ENCODE peak calls at places on chromosome 21, in nine cellular contexts. J, K, E, X, D, C, I, T and R are unnamed samples.

GRCh38 chr21:43734830-43735229 is 15.9 kb downstream of the PDXK start:
- DNase-seq in J (peak), K (no peak), E (no peak), X (peak), D (peak), C (peak), I (no peak), T (peak), R (no peak)

GRCh38 chr21:40634141-40634540 is 212.8 kb downstream of the DSCAM start:
- DNase-seq in J (no peak), K (no peak), E (no peak), X (no peak), D (no peak), C (no peak), I (no peak), T (no peak), R (no peak)

GRCh38 chr21:43609501-43610340 is 49.6 kb downstream of the HSF2BP start:
- DNase-seq in J (no peak), K (no peak), E (peak), X (no peak), D (peak), C (no peak), I (no peak), T (peak), R (no peak)

GRCh38 chr21:32336711-32337110 is 38.1 kb downstream of the MRAP start:
- DNase-seq in J (no peak), K (no peak), E (no peak), X (no peak), D (peak), C (no peak), I (no peak), T (peak), R (no peak)

GRCh38 chr21:28773036-28773435 is 219.6 kb downstream of the LTN1 start:
- DNase-seq in J (no peak), K (no peak), E (no peak), X (no peak), D (no peak), C (no peak), I (no peak), T (no peak), R (no peak)

GRCh38 chr21:14050121-14050520 is 160.6 kb downstream of the LIPI start:
- DNase-seq in J (no peak), K (no peak), E (no peak), X (no peak), D (no peak), C (no peak), I (no peak), T (no peak), R (no peak)

GRCh38 chr21:31509108-31510017 is 150.1 kb upstream of the SOD1 start:
- DNase-seq in J (no peak), K (peak), E (no peak), X (no peak), D (peak), C (no peak), I (peak), T (peak), R (peak)

GRCh38 chr21:46604975-46605758 is at the start of gene S100B:
- DNase-seq in J (no peak), K (no peak), E (no peak), X (peak), D (no peak), C (no peak), I (peak), T (no peak), R (no peak)

GRCh38 chr21:35775778-35776515 is 284.4 kb downstream of the SETD4 start:
- DNase-seq in J (no peak), K (no peak), E (no peak), X (no peak), D (no peak), C (no peak), I (no peak), T (no peak), R (no peak)

GRCh38 chr21:25562660-25563059 is 44.6 kb downstream of the MRPL39 start:
- DNase-seq in J (no peak), K (no peak), E (no peak), X (no peak), D (peak), C (no peak), I (no peak), T (no peak), R (no peak)

GRCh38 chr21:16570856-16571255 is 841.1 kb downstream of the USP25 start:
- DNase-seq in J (no peak), K (no peak), E (no peak), X (no peak), D (peak), C (no peak), I (no peak), T (no peak), R (no peak)
- H3K4me3 ChIP-seq in J (peak), K (no peak), E (no peak), X (no peak), D (no peak), C (no peak), I (no peak), T (no peak), R (no peak)

GRCh38 chr21:37626320-37626719 is 259.7 kb downstream of the DYRK1A start:
- DNase-seq in J (no peak), K (no peak), E (no peak), X (no peak), D (no peak), C (no peak), I (no peak), T (no peak), R (no peak)
- TF ChIP-seq CTCF in J (no peak), K (no peak), E (no peak), X (no peak), D (no peak), C (no peak), I (no peak), T (no peak), R (no peak)

GRCh38 chr21:42285569-42286245 is 29.5 kb downstream of the TFF3 start:
- DNase-seq in J (no peak), K (peak), E (no peak), X (no peak), D (no peak), C (no peak), I (no peak), T (no peak), R (no peak)

GRCh38 chr21:42287193-42288083 is 27.8 kb downstream of the TFF3 start:
- DNase-seq in J (no peak), K (no peak), E (no peak), X (no peak), D (peak), C (no peak), I (no peak), T (no peak), R (no peak)

GRCh38 chr21:42289926-42290325 is 25.3 kb downstream of the TFF3 start:
- DNase-seq in J (no peak), K (no peak), E (peak), X (peak), D (no peak), C (peak), I (no peak), T (no peak), R (no peak)

GRCh38 chr21:42288962-42289361 is 26.2 kb downstream of the TFF3 start:
- DNase-seq in J (no peak), K (no peak), E (no peak), X (no peak), D (no peak), C (no peak), I (no peak), T (no peak), R (no peak)

DNA sequence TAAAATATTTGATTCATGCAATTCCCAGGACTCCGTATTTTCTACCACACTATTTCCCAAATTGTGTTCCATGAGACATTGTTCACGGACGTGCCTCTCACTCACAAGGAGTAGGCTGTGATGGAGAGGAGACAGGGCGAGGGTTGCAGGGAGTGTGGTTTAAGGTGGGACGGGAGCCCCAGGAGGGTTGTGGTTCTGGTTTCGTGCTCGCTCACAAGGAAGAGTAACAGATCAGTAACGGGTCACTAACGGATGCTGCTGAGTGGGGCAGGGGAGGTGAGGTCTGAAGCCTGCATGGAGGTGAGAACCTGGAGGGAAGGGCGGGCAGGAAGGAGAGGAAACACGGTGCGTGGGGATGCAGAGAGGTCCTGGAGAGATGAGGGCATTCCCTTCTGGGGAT is 28.8 kb downstream of the TFF3 start:
- DNase-seq in J (no peak), K (no peak), E (no peak), X (no peak), D (no peak), C (peak), I (no peak), T (no peak), R (no peak)
- H3K4me3 ChIP-seq in J (no peak), K (peak), E (no peak), X (no peak), D (no peak), C (no peak), I (no peak), T (no peak), R (peak)

GRCh38 chr21:44932366-44933181 is 7.3 kb upstream of the SLX9 start:
- DNase-seq in J (peak), K (peak), E (peak), X (peak), D (no peak), C (peak), I (peak), T (no peak), R (no peak)
- TF ChIP-seq CTCF in J (peak), K (peak), E (peak), X (peak), D (peak), C (peak), I (peak), T (peak), R (peak)

DNA sequence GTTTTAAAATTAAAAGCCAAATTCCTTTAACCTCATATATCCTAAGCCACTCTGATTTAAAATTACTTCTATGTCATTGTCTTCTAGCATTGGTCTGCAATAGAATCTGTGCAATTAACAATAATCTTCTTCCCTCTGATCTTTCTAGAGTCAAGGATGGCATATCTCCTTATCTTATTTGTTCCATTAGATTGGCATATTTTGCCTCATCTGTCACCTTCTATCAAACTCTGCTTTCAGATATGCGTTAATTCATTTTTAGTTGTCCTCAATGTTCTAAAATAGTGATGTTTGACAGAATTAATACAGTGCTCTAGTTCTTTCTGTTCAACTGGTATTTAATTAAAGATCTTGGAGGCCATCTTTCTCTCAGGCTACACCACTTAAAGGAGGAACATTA is 3.1 kb downstream of the NRIP1 start:
- DNase-seq in J (no peak), K (no peak), E (no peak), X (no peak), D (no peak), C (no peak), I (no peak), T (no peak), R (no peak)
- H3K4me3 ChIP-seq in J (peak), K (no peak), E (no peak), X (no peak), D (no peak), C (peak), I (no peak), T (no peak), R (no peak)

GRCh38 chr21:30468912-30469812 is 11.0 kb downstream of the KRTAP19-1 start:
- DNase-seq in J (no peak), K (no peak), E (no peak), X (no peak), D (no peak), C (no peak), I (no peak), T (no peak), R (no peak)

GRCh38 chr21:30463713-30464112 is 16.5 kb downstream of the KRTAP19-1 start:
- DNase-seq in J (no peak), K (peak), E (no peak), X (no peak), D (no peak), C (no peak), I (no peak), T (peak), R (no peak)
- TF ChIP-seq CTCF in J (no peak), K (peak), E (peak), X (peak), D (peak), C (no peak), I (no peak), T (peak), R (no peak)